ENCODE peak calls at places on chromosomes 11 and 22, in five cellular contexts. Z is hepatocyte, N is AG04450, V is nephron progenitor cell, F is cardiac muscle cell. E is an unnamed sample.

GRCh38 chr11:132610216-132610615 is 922.1 kb downstream of the OPCML start:
- DNase-seq in Z (no peak), N (peak; percentile 46), V (no peak), F (peak; percentile 61), E (no peak)

GRCh38 chr11:119797137-119797611 is 68.2 kb upstream of the NECTIN1 start:
- DNase-seq in Z (peak; percentile 28), N (no peak), V (peak; percentile 49), F (no peak), E (no peak)

GRCh38 chr11:62552931-62553838 is 6.6 kb upstream of the AHNAK start:
- DNase-seq in Z (peak; percentile 93), N (peak; percentile 84), V (peak; percentile 47), F (peak; percentile 93), E (peak; percentile 87)

GRCh38 chr11:23311986-23312940 is 452.0 kb upstream of the CCDC179 start:
- DNase-seq in Z (no peak), N (no peak), V (no peak), F (peak; percentile 13), E (no peak)

GRCh38 chr22:41341990-41342389 is 39.8 kb upstream of the TEF start:
- DNase-seq in Z (no peak), N (no peak), V (no peak), F (no peak), E (no peak)

GRCh38 chr11:67302571-67303131 is 679 bp upstream of the SSH3 start:
- DNase-seq in Z (peak; percentile 66), N (no peak), V (peak; percentile 48), F (peak; percentile 61), E (peak; percentile 60)

GRCh38 chr11:116281173-116282160 is 491.3 kb downstream of the BUD13 start:
- DNase-seq in Z (no peak), N (no peak), V (no peak), F (no peak), E (no peak)

GRCh38 chr11:84414936-84415335 is 1128.8 kb upstream of the CCDC90B start:
- DNase-seq in Z (no peak), N (no peak), V (no peak), F (no peak), E (no peak)

GRCh38 chr11:2582958-2583604 is 116.7 kb downstream of the KCNQ1OT1 start:
- DNase-seq in Z (no peak), N (no peak), V (no peak), F (no peak), E (no peak)

GRCh38 chr11:36399236-36399635 is 103.1 kb downstream of the PRR5L start:
- DNase-seq in Z (no peak), N (no peak), V (no peak), F (no peak), E (no peak)

GRCh38 chr11:76797341-76798201 is 14.4 kb downstream of the TSKU start:
- DNase-seq in Z (no peak), N (no peak), V (no peak), F (no peak), E (no peak)

GRCh38 chr11:55714982-55715888 is 53.2 kb downstream of the OR4C6 start:
- DNase-seq in Z (no peak), N (no peak), V (no peak), F (no peak), E (peak; percentile 16)

GRCh38 chr11:3221408-3222002 is 2.9 kb upstream of the MRGPRG start:
- DNase-seq in Z (no peak), N (no peak), V (no peak), F (no peak), E (no peak)

GRCh38 chr11:2662430-2663299 is 37.1 kb downstream of the KCNQ1OT1 start:
- DNase-seq in Z (no peak), N (no peak), V (no peak), F (no peak), E (no peak)

GRCh38 chr22:45516923-45517675 is 14.4 kb downstream of the FBLN1 start:
- DNase-seq in Z (no peak), N (no peak), V (no peak), F (peak; percentile 42), E (no peak)

GRCh38 chr11:68012843-68013610 is 2.9 kb downstream of the ALDH3B1 start:
- DNase-seq in Z (peak; percentile 84), N (peak; percentile 90), V (no peak), F (peak; percentile 98), E (peak; percentile 91)

GRCh38 chr11:72583177-72583553 is 91.1 kb downstream of the PDE2A start:
- DNase-seq in Z (no peak), N (no peak), V (no peak), F (no peak), E (no peak)

GRCh38 chr22:39522567-39523300 is 2.4 kb downstream of the ATF4 start:
- DNase-seq in Z (no peak), N (no peak), V (no peak), F (peak; percentile 72), E (peak; percentile 25)

GRCh38 chr22:38886333-38886732 is 14.3 kb upstream of the CBX6 start:
- DNase-seq in Z (no peak), N (no peak), V (no peak), F (no peak), E (no peak)

GRCh38 chr22:50314455-50315288 is 7.2 kb upstream of the PLXNB2 start:
- DNase-seq in Z (peak; percentile 11), N (no peak), V (peak; percentile 59), F (no peak), E (no peak)

GRCh38 chr11:112253605-112254242 is 6.9 kb downstream of the PLET1 start:
- DNase-seq in Z (no peak), N (no peak), V (no peak), F (no peak), E (no peak)

GRCh38 chr11:57345555-57346151 is 7.5 kb downstream of the P2RX3 start:
- DNase-seq in Z (peak; percentile 93), N (no peak), V (peak; percentile 79), F (peak; percentile 76), E (peak; percentile 79)

GRCh38 chr11:114243461-114244372 is 52.5 kb upstream of the NNMT start:
- DNase-seq in Z (no peak), N (no peak), V (no peak), F (no peak), E (no peak)

GRCh38 chr22:20401376-20402020 is 7.5 kb downstream of the ZNF74 start:
- DNase-seq in Z (no peak), N (no peak), V (no peak), F (no peak), E (no peak)

GRCh38 chr22:23180301-23180892 is at the start of gene BCR:
- DNase-seq in Z (peak; percentile 90), N (no peak), V (peak; percentile 76), F (peak; percentile 78), E (peak; percentile 78)

GRCh38 chr11:118619444-118620205 is 12.2 kb downstream of the PHLDB1 start:
- DNase-seq in Z (peak; percentile 70), N (peak; percentile 93), V (no peak), F (peak; percentile 97), E (peak; percentile 18)

GRCh38 chr11:45857834-45858492 is 10.7 kb downstream of the CRY2 start:
- DNase-seq in Z (peak; percentile 58), N (no peak), V (no peak), F (peak; percentile 92), E (no peak)

GRCh38 chr11:126929186-126930085 is 71.1 kb downstream of the KIRREL3 start:
- DNase-seq in Z (no peak), N (no peak), V (no peak), F (peak; percentile 14), E (no peak)

GRCh38 chr11:19382131-19382611 is 141.4 kb upstream of the E2F8 start:
- DNase-seq in Z (no peak), N (no peak), V (no peak), F (peak; percentile 41), E (no peak)

GRCh38 chr11:110793556-110793955 is 81.3 kb upstream of the ARHGAP20 start:
- DNase-seq in Z (no peak), N (no peak), V (no peak), F (no peak), E (no peak)

GRCh38 chr11:35134403-35135126 is 4.4 kb upstream of the CD44 start:
- DNase-seq in Z (no peak), N (no peak), V (no peak), F (no peak), E (no peak)

GRCh38 chr22:22110548-22111266 is 128.1 kb upstream of the TOP3B start:
- DNase-seq in Z (peak; percentile 61), N (peak; percentile 26), V (peak; percentile 60), F (peak; percentile 70), E (peak; percentile 65)

GRCh38 chr22:22111983-22112382 is 129.4 kb upstream of the TOP3B start:
- DNase-seq in Z (no peak), N (no peak), V (no peak), F (no peak), E (no peak)

GRCh38 chr22:22111267-22111751 is 128.7 kb upstream of the TOP3B start:
- DNase-seq in Z (peak; percentile 49), N (peak; percentile 77), V (no peak), F (peak; percentile 58), E (no peak)

GRCh38 chr22:22112533-22113294 is 130.1 kb upstream of the TOP3B start:
- DNase-seq in Z (no peak), N (no peak), V (no peak), F (no peak), E (no peak)

GRCh38 chr22:22109693-22110466 is 127.3 kb upstream of the TOP3B start:
- DNase-seq in Z (peak; percentile 9), N (no peak), V (no peak), F (no peak), E (no peak)
- TF ChIP-seq CTCF in Z (peak; percentile 37), N (peak; percentile 33), V (no peak), F (peak; percentile 23), E (peak; percentile 20)

DNA sequence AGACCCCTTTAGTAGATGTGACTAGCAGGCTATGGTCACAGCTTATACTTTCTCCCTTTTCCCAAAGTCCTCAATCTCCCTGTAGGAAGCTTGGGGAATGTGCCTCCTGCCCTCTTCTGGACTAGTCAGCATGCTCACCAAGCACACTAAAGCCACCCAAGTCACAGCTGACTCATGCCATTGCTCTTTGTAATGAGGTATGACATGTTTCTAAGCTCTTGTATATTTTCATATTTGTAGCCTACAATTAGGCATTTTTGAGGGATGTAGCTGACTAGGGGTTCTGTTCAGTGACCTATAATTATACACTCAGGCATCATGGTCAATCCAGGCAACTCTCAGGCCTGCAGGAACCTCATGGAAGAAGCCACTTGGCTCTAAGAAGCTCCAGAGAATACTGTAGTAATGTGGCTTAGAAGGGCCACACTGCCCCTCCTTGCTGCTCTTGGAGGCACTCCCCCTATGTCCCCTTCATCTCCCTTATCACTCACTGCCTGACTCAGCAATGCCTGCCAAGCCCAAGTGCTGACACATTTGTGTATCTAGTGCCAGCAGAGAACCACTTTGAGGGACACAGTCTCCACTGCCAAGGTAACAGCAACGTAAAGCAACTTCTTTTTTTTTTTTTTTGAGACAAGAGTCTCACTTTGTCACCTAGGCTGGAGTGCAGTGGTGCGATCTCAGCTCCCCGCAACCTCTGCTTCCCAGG is 86.2 kb downstream of the RPL27A start:
- DNase-seq in Z (peak; percentile 59), N (no peak), V (no peak), F (peak; percentile 56), E (peak; percentile 12)
- TF ChIP-seq CTCF in Z (peak; percentile 37), N (peak; percentile 28), V (no peak), F (peak; percentile 26), E (no peak)

DNA sequence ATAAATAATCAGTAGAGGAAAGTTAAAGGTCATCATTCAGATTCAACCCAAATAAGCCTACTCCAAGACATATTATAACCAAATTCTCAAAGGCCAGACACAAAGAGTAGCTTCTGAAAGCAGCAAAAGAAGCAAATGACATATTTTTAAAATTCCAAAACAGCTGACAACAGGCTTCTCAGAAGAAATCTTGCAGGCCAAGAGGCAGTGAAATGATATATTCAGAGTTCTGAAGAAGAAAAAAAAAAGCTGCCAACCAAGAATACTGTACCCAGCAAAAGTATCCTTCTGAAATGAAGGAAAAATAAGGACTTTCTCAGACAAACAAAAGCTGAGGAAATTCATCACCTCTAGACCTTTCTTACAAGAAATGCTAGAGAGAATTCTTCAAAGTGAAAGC is 787.1 kb upstream of the TENM4 start:
- DNase-seq in Z (no peak), N (no peak), V (no peak), F (no peak), E (no peak)
- TF ChIP-seq CTCF in Z (no peak), N (no peak), V (no peak), F (no peak), E (no peak)

GRCh38 chr11:107741044-107741823 is 29.4 kb upstream of the SLN start:
- DNase-seq in Z (peak; percentile 25), N (peak; percentile 13), V (no peak), F (peak; percentile 55), E (peak; percentile 13)
- TF ChIP-seq CTCF in Z (peak; percentile 52), N (peak; percentile 80), V (peak; percentile 49), F (peak; percentile 73), E (peak; percentile 37)

E was measured in Calu3.